ENCODE peak calls at places on chromosomes 6 and 20, in six cellular contexts. S is astrocyte of the spinal cord, V is PC-3, T is tibial artery, Y is Panc1, E is WERI-Rb-1. R is an unnamed sample.

GRCh38 chr6:114649298-114649697 is 306.5 kb upstream of the HS3ST5 start:
- DNase-seq in S (no peak), V (no peak), T (no peak), Y (no peak), E (no peak), R (no peak)

GRCh38 chr20:38935285-38935684 is 9.1 kb downstream of the FAM83D start:
- DNase-seq in S (peak), V (peak), T (no peak), Y (peak), E (no peak), R (no peak)

GRCh38 chr20:47027042-47027441 is 132.4 kb downstream of the EYA2 start:
- DNase-seq in S (no peak), V (peak), T (no peak), Y (no peak), E (no peak), R (no peak)

GRCh38 chr20:17228624-17229061 is 1.8 kb downstream of the PCSK2 start:
- DNase-seq in S (no peak), V (no peak), T (no peak), Y (no peak), E (peak), R (no peak)

GRCh38 chr20:44911264-44911921 is 1.5 kb downstream of the PABPC1L start:
- DNase-seq in S (peak), V (peak), T (no peak), Y (no peak), E (peak), R (no peak)

GRCh38 chr6:24883618-24884017 is 52.1 kb downstream of the RIPOR2 start:
- DNase-seq in S (peak), V (peak), T (no peak), Y (no peak), E (no peak), R (no peak)

GRCh38 chr6:6968357-6968730 is 139.4 kb upstream of the RREB1 start:
- DNase-seq in S (no peak), V (no peak), T (no peak), Y (no peak), E (no peak), R (no peak)

GRCh38 chr6:110864816-110865215 is 9.8 kb upstream of the AMD1 start:
- DNase-seq in S (no peak), V (no peak), T (no peak), Y (no peak), E (no peak), R (no peak)

GRCh38 chr6:23454090-23454998 is 671.7 kb upstream of the NRSN1 start:
- DNase-seq in S (peak), V (peak), T (no peak), Y (peak), E (peak), R (no peak)

GRCh38 chr6:36488221-36488620 is 45.4 kb downstream of the KCTD20 start:
- DNase-seq in S (no peak), V (no peak), T (no peak), Y (no peak), E (no peak), R (no peak)

GRCh38 chr6:25404693-25405169 is 125.6 kb downstream of the CARMIL1 start:
- DNase-seq in S (no peak), V (no peak), T (no peak), Y (no peak), E (no peak), R (no peak)

GRCh38 chr6:17979479-17979878 is 8.0 kb downstream of the KIF13A start:
- DNase-seq in S (no peak), V (no peak), T (no peak), Y (no peak), E (no peak), R (no peak)

GRCh38 chr6:90238663-90239542 is 57.7 kb downstream of the BACH2 start:
- DNase-seq in S (no peak), V (no peak), T (no peak), Y (no peak), E (peak), R (no peak)

GRCh38 chr6:139768196-139768595 is 393.7 kb upstream of the CITED2 start:
- DNase-seq in S (no peak), V (no peak), T (no peak), Y (no peak), E (no peak), R (no peak)

GRCh38 chr6:72861935-72862432 is 240.1 kb downstream of the KCNQ5 start:
- DNase-seq in S (peak), V (peak), T (peak), Y (peak), E (no peak), R (no peak)

GRCh38 chr6:47062346-47062745 is 20.2 kb upstream of the ADGRF1 start:
- DNase-seq in S (no peak), V (no peak), T (no peak), Y (no peak), E (no peak), R (no peak)
- H3K4me3 ChIP-seq in S (no peak), V (no peak), T (no peak), Y (no peak), E (no peak), R (no peak)

DNA sequence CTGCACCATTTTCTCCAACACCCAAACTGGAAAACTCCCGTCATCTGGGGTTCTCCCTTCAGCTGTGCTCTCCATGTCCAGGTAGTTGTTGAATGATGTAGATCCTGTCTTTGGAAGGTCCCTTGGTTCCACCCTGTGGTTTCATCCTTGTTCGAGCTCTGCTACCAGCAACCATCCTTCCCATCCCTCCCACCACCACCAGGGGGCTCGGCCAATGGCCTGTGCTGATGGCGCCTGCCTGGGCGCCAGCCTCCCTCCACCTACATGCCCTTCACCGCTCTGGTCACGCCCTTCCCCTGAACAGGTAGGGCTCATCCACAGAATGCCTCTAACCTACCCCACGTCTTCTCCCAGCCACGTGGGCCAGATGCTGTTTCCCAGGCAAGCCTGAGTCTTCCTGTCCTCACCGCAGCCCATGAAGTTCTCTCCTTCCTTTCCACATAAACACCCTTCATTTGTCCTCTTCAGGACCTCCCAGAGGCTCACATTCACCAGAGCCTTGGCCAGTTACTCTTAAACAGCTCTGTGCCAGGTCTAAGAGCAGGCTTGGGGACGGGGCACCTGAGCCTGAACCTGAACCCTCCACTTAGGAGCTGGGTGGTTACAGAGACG is 75.1 kb upstream of the DUSP22 start:
- DNase-seq in S (no peak), V (no peak), T (no peak), Y (no peak), E (peak), R (no peak)
- TF ChIP-seq CTCF in S (peak), V (peak), T (peak), Y (peak), E (peak), R (peak)

GRCh38 chr6:127791779-127792528 is 108.9 kb downstream of the THEMIS start:
- DNase-seq in S (no peak), V (no peak), T (no peak), Y (no peak), E (no peak), R (no peak)

GRCh38 chr6:127794405-127794804 is 106.5 kb downstream of the THEMIS start:
- DNase-seq in S (no peak), V (no peak), T (no peak), Y (no peak), E (no peak), R (no peak)

GRCh38 chr6:127792616-127793015 is 108.2 kb downstream of the THEMIS start:
- DNase-seq in S (no peak), V (no peak), T (no peak), Y (no peak), E (no peak), R (no peak)

GRCh38 chr6:127790571-127790970 is 110.3 kb downstream of the THEMIS start:
- DNase-seq in S (no peak), V (no peak), T (no peak), Y (no peak), E (no peak), R (no peak)

GRCh38 chr6:127793396-127793795 is 107.5 kb downstream of the THEMIS start:
- DNase-seq in S (no peak), V (no peak), T (no peak), Y (no peak), E (no peak), R (no peak)
- H3K4me3 ChIP-seq in S (no peak), V (no peak), T (no peak), Y (no peak), E (no peak), R (no peak)

GRCh38 chr6:103273048-103273447 is 1586.7 kb downstream of the HACE1 start:
- DNase-seq in S (no peak), V (peak), T (no peak), Y (peak), E (no peak), R (no peak)
- TF ChIP-seq CTCF in S (peak), V (peak), T (no peak), Y (peak), E (peak), R (peak)

GRCh38 chr6:130409394-130410095 is 43.7 kb downstream of the TMEM200A start:
- DNase-seq in S (no peak), V (no peak), T (no peak), Y (no peak), E (no peak), R (no peak)

GRCh38 chr6:130405549-130405948 is 39.7 kb downstream of the TMEM200A start:
- DNase-seq in S (no peak), V (no peak), T (no peak), Y (no peak), E (no peak), R (no peak)

GRCh38 chr6:130411481-130411880 is 45.7 kb downstream of the TMEM200A start:
- DNase-seq in S (no peak), V (peak), T (no peak), Y (no peak), E (no peak), R (no peak)

GRCh38 chr6:130412556-130413290 is 46.9 kb downstream of the TMEM200A start:
- DNase-seq in S (no peak), V (no peak), T (no peak), Y (no peak), E (no peak), R (no peak)

DNA sequence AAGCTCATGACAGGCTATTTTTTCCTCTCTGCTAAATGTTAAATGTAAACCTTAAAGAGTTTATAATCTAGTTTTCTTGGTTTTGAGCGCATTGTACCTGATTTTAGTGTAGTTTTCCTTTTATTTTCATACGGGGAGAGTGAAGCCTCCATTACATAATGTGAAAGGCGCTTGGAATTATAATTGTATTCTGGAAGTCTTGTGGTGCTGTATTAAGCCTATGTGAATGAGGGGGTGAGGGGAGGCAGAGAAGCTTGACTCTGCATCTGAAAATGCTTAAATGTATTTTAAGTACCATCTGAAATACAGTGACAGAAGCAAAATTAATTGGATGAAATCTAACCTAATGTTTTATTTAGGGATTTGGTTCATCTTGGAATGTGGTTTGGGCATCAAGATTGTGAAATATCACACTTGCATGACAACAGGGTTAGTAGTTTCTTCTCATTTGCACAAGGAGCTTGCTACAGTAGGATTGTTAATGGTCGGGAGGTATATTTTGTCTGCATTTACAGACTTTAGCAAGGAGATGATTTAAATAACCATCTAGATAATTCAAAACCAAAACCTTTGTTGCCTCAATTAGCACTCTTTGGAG is 41.2 kb downstream of the TMEM200A start:
- DNase-seq in S (no peak), V (no peak), T (no peak), Y (no peak), E (no peak), R (no peak)
- H3K4me3 ChIP-seq in S (no peak), V (no peak), T (no peak), Y (no peak), E (no peak), R (no peak)

GRCh38 chr20:13788167-13788834 is 3.5 kb downstream of the NDUFAF5 start:
- DNase-seq in S (peak), V (peak), T (peak), Y (no peak), E (peak), R (no peak)
- TF ChIP-seq CTCF in S (peak), V (peak), T (peak), Y (peak), E (peak), R (peak)

DNA sequence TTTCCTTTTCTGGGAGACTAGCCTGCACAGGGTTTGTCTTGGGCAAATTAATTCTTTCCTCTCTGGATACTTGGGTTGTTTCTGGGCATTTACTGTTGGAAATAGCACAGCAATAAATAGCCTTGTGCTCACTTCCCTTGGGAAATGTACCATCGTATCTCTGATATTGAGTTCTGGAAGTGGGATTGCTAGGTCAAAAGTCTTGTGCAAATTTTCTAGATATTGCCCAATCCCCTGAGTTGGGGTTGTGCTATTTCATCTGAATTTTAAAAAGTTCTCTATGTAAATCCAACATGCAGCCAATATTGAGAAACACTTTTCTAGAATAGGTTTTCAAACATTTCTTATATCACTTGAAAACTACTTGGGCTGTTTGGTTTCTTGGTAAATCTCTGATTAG is 64.0 kb upstream of the ELOVL5 start:
- DNase-seq in S (no peak), V (no peak), T (no peak), Y (no peak), E (no peak), R (no peak)
- H3K4me3 ChIP-seq in S (no peak), V (no peak), T (no peak), Y (no peak), E (no peak), R (no peak)

R was measured in left ventricle myocardium inferior.